ENCODE peak calls at places on chromosomes 12 and 14, in nine cellular contexts. One of them, this sample, is unnamed.

GRCh38 chr12:99824900-99825562 is 159.7 kb downstream of the ANKS1B start:
- DNase-seq in HFFc6: no peak
- DNase-seq in pancreas: no peak
- DNase-seq in progenitor cell of endocrine pancreas: no peak
- DNase-seq in brain microvascular endothelial cell: no peak
- DNase-seq in K562: no peak
- DNase-seq in WTC11: no peak
- DNase-seq in CD8-positive, alpha-beta T cell: no peak
- DNase-seq in uterus: no peak
- DNase-seq in this sample: no peak

GRCh38 chr14:99183311-99183710 is 88.7 kb downstream of the BCL11B start:
- DNase-seq in HFFc6: no peak
- DNase-seq in pancreas: no peak
- DNase-seq in progenitor cell of endocrine pancreas: no peak
- DNase-seq in brain microvascular endothelial cell: no peak
- DNase-seq in K562: no peak
- DNase-seq in WTC11: no peak
- DNase-seq in CD8-positive, alpha-beta T cell: no peak
- DNase-seq in uterus: no peak
- DNase-seq in this sample: no peak

GRCh38 chr14:98859301-98859700 is 412.7 kb downstream of the BCL11B start:
- DNase-seq in HFFc6: no peak
- DNase-seq in pancreas: no peak
- DNase-seq in progenitor cell of endocrine pancreas: no peak
- DNase-seq in brain microvascular endothelial cell: no peak
- DNase-seq in K562: no peak
- DNase-seq in WTC11: no peak
- DNase-seq in CD8-positive, alpha-beta T cell: no peak
- DNase-seq in uterus: no peak
- DNase-seq in this sample: no peak

GRCh38 chr12:27780612-27781408 is 774 bp upstream of the MANSC4 start:
- DNase-seq in HFFc6: peak
- DNase-seq in pancreas: peak
- DNase-seq in progenitor cell of endocrine pancreas: peak
- DNase-seq in brain microvascular endothelial cell: peak
- DNase-seq in K562: peak
- DNase-seq in WTC11: peak
- DNase-seq in CD8-positive, alpha-beta T cell: peak
- DNase-seq in uterus: peak
- DNase-seq in this sample: peak

GRCh38 chr14:102417118-102417517 is 54.4 kb downstream of the TECPR2 start:
- DNase-seq in HFFc6: no peak
- DNase-seq in pancreas: no peak
- DNase-seq in progenitor cell of endocrine pancreas: no peak
- DNase-seq in brain microvascular endothelial cell: no peak
- DNase-seq in K562: no peak
- DNase-seq in WTC11: no peak
- DNase-seq in CD8-positive, alpha-beta T cell: no peak
- DNase-seq in uterus: no peak
- DNase-seq in this sample: no peak

GRCh38 chr12:2183556-2184541 is 131.1 kb downstream of the CACNA1C start:
- DNase-seq in HFFc6: peak
- DNase-seq in pancreas: no peak
- DNase-seq in progenitor cell of endocrine pancreas: no peak
- DNase-seq in brain microvascular endothelial cell: peak
- DNase-seq in K562: no peak
- DNase-seq in WTC11: no peak
- DNase-seq in CD8-positive, alpha-beta T cell: no peak
- DNase-seq in uterus: peak
- DNase-seq in this sample: no peak

GRCh38 chr12:119208626-119209061 is 29.9 kb downstream of the HSPB8 start:
- DNase-seq in HFFc6: peak
- DNase-seq in pancreas: no peak
- DNase-seq in progenitor cell of endocrine pancreas: no peak
- DNase-seq in brain microvascular endothelial cell: peak
- DNase-seq in K562: no peak
- DNase-seq in WTC11: peak
- DNase-seq in CD8-positive, alpha-beta T cell: no peak
- DNase-seq in uterus: peak
- DNase-seq in this sample: no peak

GRCh38 chr12:2057041-2057792 is 4.4 kb downstream of the CACNA1C start:
- DNase-seq in HFFc6: no peak
- DNase-seq in pancreas: peak
- DNase-seq in progenitor cell of endocrine pancreas: peak
- DNase-seq in brain microvascular endothelial cell: peak
- DNase-seq in K562: peak
- DNase-seq in WTC11: peak
- DNase-seq in CD8-positive, alpha-beta T cell: peak
- DNase-seq in uterus: peak
- DNase-seq in this sample: peak

GRCh38 chr12:22626429-22626828 is 1.5 kb downstream of the ETNK1 start:
- DNase-seq in HFFc6: no peak
- DNase-seq in pancreas: no peak
- DNase-seq in progenitor cell of endocrine pancreas: no peak
- DNase-seq in brain microvascular endothelial cell: peak
- DNase-seq in K562: no peak
- DNase-seq in WTC11: no peak
- DNase-seq in CD8-positive, alpha-beta T cell: no peak
- DNase-seq in uterus: no peak
- DNase-seq in this sample: peak

DNA sequence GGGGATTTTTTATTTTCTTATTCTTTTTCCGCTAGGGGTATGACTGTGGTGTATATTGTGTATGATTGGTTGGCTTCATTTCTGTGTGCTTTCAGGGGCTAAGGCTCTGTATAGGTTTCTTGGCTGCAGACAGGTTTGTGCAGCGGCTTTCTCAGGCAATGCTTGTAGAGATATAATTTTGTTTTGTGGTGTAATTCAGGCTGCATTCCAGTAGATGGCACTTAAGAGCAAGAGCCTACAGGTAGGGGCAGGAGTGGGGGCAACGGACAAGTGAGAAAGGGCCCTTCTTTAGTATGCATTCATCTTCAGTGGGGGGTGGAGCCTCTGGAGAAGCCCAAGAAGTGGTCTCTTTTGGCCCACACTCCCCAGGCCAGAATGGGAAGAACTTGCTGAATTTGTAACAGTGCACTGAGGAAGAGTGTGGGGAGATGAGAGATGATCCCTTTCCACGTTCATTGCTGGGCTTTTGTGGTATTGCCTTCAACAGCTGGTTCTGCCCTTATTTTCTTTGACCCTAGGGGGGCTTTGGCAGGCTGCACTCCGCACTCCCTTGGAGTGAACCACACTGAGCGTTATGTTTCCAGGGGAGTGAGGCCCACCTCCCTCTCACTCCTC is 78.6 kb downstream of the IFNG-AS1 start:
- DNase-seq in HFFc6: no peak
- DNase-seq in pancreas: no peak
- DNase-seq in progenitor cell of endocrine pancreas: no peak
- DNase-seq in brain microvascular endothelial cell: no peak
- DNase-seq in K562: peak
- DNase-seq in WTC11: no peak
- DNase-seq in CD8-positive, alpha-beta T cell: no peak
- DNase-seq in uterus: no peak
- DNase-seq in this sample: no peak
- TF ChIP-seq CTCF in HFFc6: peak
- TF ChIP-seq CTCF in pancreas: no peak
- TF ChIP-seq CTCF in progenitor cell of endocrine pancreas: no peak
- TF ChIP-seq CTCF in brain microvascular endothelial cell: peak
- TF ChIP-seq CTCF in K562: peak
- TF ChIP-seq CTCF in WTC11: peak
- TF ChIP-seq CTCF in CD8-positive, alpha-beta T cell: no peak
- TF ChIP-seq CTCF in uterus: no peak
- TF ChIP-seq CTCF in this sample: peak

DNA sequence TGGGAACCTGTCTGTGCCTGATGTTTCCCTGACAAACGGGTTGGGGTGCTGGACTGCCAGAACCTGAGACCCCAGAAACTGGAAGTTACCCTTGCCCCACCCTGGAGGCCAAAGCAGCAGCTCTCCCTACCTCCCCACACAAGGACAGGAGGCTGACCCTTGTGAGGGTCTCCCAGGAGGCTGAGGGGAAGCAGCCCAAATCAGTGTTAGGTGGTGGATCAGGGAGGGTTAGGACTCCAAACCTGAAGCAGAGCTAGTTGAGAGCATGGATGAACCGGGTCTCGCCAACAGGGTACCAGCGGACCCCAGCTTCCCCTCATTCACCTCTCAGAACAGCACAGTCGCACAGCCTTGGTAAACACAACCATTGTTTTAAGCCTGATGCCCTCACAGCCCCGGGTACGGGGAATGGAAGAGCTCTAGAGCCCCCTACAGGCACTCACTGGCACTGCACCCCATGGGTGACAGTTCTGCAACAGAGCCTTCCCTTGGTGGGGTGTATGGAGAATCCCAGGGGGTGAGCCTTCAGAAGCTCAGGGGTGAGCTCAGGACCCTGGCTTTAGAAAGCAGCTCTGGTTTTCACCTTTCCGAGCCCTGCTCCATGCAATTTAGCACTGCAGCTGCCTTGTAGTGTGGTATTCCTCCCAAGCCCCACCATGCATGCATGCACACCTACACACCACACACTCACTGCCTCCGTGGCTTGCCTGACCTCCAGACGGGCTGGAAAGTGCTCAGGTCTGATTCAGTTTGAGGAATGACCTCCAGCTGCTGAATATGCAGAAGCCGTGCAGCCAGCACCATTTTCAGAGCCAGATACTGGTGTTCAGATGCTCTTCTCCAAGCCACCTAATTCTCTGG is 11.2 kb downstream of the ESRRB start:
- DNase-seq in HFFc6: peak
- DNase-seq in pancreas: peak
- DNase-seq in progenitor cell of endocrine pancreas: peak
- DNase-seq in brain microvascular endothelial cell: peak
- DNase-seq in K562: peak
- DNase-seq in WTC11: peak
- DNase-seq in CD8-positive, alpha-beta T cell: peak
- DNase-seq in uterus: peak
- DNase-seq in this sample: peak
- TF ChIP-seq CTCF in HFFc6: peak
- TF ChIP-seq CTCF in pancreas: peak
- TF ChIP-seq CTCF in progenitor cell of endocrine pancreas: peak
- TF ChIP-seq CTCF in brain microvascular endothelial cell: peak
- TF ChIP-seq CTCF in K562: peak
- TF ChIP-seq CTCF in WTC11: peak
- TF ChIP-seq CTCF in CD8-positive, alpha-beta T cell: peak
- TF ChIP-seq CTCF in uterus: peak
- TF ChIP-seq CTCF in this sample: peak

DNA sequence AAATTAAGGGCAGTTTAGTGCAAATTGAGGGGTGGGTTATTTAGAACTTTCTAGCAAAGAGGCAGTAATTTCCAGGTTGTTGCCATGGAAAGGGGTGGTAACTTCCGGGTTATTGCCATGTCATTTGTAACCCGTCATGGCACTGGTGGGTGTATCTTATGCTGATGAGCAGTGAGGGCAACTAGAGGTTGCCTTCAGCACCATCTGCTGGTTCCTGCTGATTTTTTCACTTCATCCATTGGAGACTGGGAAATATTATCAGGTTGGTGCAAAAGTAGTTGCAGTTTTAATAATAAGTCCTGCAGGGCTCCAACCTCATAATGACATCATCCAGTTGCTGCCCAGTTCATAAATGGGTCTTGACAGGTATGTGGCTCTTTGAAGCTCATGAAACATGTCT is 24.4 kb upstream of the SERPINA4 start:
- DNase-seq in HFFc6: no peak
- DNase-seq in pancreas: no peak
- DNase-seq in progenitor cell of endocrine pancreas: no peak
- DNase-seq in brain microvascular endothelial cell: peak
- DNase-seq in K562: no peak
- DNase-seq in WTC11: no peak
- DNase-seq in CD8-positive, alpha-beta T cell: no peak
- DNase-seq in uterus: no peak
- DNase-seq in this sample: no peak
- TF ChIP-seq CTCF in HFFc6: no peak
- TF ChIP-seq CTCF in pancreas: no peak
- TF ChIP-seq CTCF in progenitor cell of endocrine pancreas: peak
- TF ChIP-seq CTCF in brain microvascular endothelial cell: peak
- TF ChIP-seq CTCF in K562: peak
- TF ChIP-seq CTCF in WTC11: no peak
- TF ChIP-seq CTCF in CD8-positive, alpha-beta T cell: no peak
- TF ChIP-seq CTCF in uterus: no peak
- TF ChIP-seq CTCF in this sample: no peak

GRCh38 chr12:57088442-57089258 is at the start of gene NAB2:
- DNase-seq in HFFc6: peak
- DNase-seq in pancreas: peak
- DNase-seq in progenitor cell of endocrine pancreas: peak
- DNase-seq in brain microvascular endothelial cell: peak
- DNase-seq in K562: peak
- DNase-seq in WTC11: peak
- DNase-seq in CD8-positive, alpha-beta T cell: peak
- DNase-seq in uterus: peak
- DNase-seq in this sample: peak

GRCh38 chr12:57089259-57090245 is 638 bp downstream of the NAB2 start:
- DNase-seq in HFFc6: peak
- DNase-seq in pancreas: peak
- DNase-seq in progenitor cell of endocrine pancreas: no peak
- DNase-seq in brain microvascular endothelial cell: peak
- DNase-seq in K562: peak
- DNase-seq in WTC11: peak
- DNase-seq in CD8-positive, alpha-beta T cell: peak
- DNase-seq in uterus: peak
- DNase-seq in this sample: peak

GRCh38 chr12:57086951-57087688 is 1.8 kb upstream of the NAB2 start:
- DNase-seq in HFFc6: peak
- DNase-seq in pancreas: peak
- DNase-seq in progenitor cell of endocrine pancreas: peak
- DNase-seq in brain microvascular endothelial cell: peak
- DNase-seq in K562: peak
- DNase-seq in WTC11: peak
- DNase-seq in CD8-positive, alpha-beta T cell: peak
- DNase-seq in uterus: peak
- DNase-seq in this sample: peak

GRCh38 chr12:57085999-57086950 is 2.6 kb upstream of the NAB2 start:
- DNase-seq in HFFc6: peak
- DNase-seq in pancreas: peak
- DNase-seq in progenitor cell of endocrine pancreas: no peak
- DNase-seq in brain microvascular endothelial cell: peak
- DNase-seq in K562: peak
- DNase-seq in WTC11: peak
- DNase-seq in CD8-positive, alpha-beta T cell: peak
- DNase-seq in uterus: peak
- DNase-seq in this sample: peak

GRCh38 chr12:57087689-57088441 is 1.0 kb upstream of the NAB2 start:
- DNase-seq in HFFc6: peak
- DNase-seq in pancreas: peak
- DNase-seq in progenitor cell of endocrine pancreas: peak
- DNase-seq in brain microvascular endothelial cell: peak
- DNase-seq in K562: peak
- DNase-seq in WTC11: peak
- DNase-seq in CD8-positive, alpha-beta T cell: peak
- DNase-seq in uterus: peak
- DNase-seq in this sample: peak
- TF ChIP-seq CTCF in HFFc6: no peak
- TF ChIP-seq CTCF in pancreas: no peak
- TF ChIP-seq CTCF in progenitor cell of endocrine pancreas: no peak
- TF ChIP-seq CTCF in brain microvascular endothelial cell: no peak
- TF ChIP-seq CTCF in K562: no peak
- TF ChIP-seq CTCF in WTC11: no peak
- TF ChIP-seq CTCF in CD8-positive, alpha-beta T cell: no peak
- TF ChIP-seq CTCF in uterus: no peak
- TF ChIP-seq CTCF in this sample: no peak